ENCODE peak calls at places on chromosomes 11 and 22, in five cellular contexts. B is transverse colon, H is endothelial cell of umbilical vein, G is prostate gland, P is adrenal gland. Y is an unnamed sample.

GRCh38 chr11:14229472-14229871 is 129.5 kb downstream of the RRAS2 start:
- DNase-seq in G (no peak), B (no peak), P (no peak), H (no peak), Y (no peak)

GRCh38 chr11:122512688-122513087 is 142.8 kb upstream of the UBASH3B start:
- DNase-seq in H (no peak), G (no peak), P (no peak), B (no peak), Y (no peak)

GRCh38 chr22:23385301-23386244 is 194.5 kb downstream of the IGLL1 start:
- DNase-seq in P (peak; percentile 90), H (peak; percentile 84), B (peak; percentile 88), G (peak; percentile 82), Y (peak; percentile 96)

GRCh38 chr11:66126808-66127555 is 56.9 kb downstream of the PACS1 start:
- DNase-seq in G (peak; percentile 50), H (peak; percentile 76), B (peak; percentile 42), P (peak; percentile 49), Y (no peak)

GRCh38 chr11:70407814-70408213 is 9.5 kb downstream of the CTTN start:
- DNase-seq in P (no peak), B (no peak), H (no peak), G (no peak), Y (no peak)

GRCh38 chr11:121654506-121655480 is 202.0 kb upstream of the SORL1-AS1 start:
- DNase-seq in G (peak; percentile 48), H (no peak), B (no peak), P (no peak), Y (peak; percentile 80)

GRCh38 chr11:109247071-109247470 is 174.9 kb upstream of the C11orf87 start:
- DNase-seq in B (no peak), G (no peak), H (no peak), P (no peak), Y (no peak)

GRCh38 chr22:50236731-50237409 is 8.0 kb downstream of the TUBGCP6 start:
- DNase-seq in G (no peak), B (no peak), H (no peak), P (no peak), Y (no peak)

GRCh38 chr22:39098576-39098975 is 1.5 kb downstream of the APOBEC3H start:
- DNase-seq in P (no peak), G (no peak), H (no peak), B (no peak), Y (no peak)

GRCh38 chr22:39097098-39098020 is at the start of gene APOBEC3H:
- DNase-seq in H (no peak), P (no peak), G (peak; percentile 21), B (peak; percentile 41), Y (no peak)

GRCh38 chr22:39094717-39095389 is 2.2 kb upstream of the APOBEC3H start:
- DNase-seq in B (no peak), P (no peak), G (no peak), H (no peak), Y (no peak)

GRCh38 chr22:39095971-39096370 is 1.1 kb upstream of the APOBEC3H start:
- DNase-seq in H (no peak), P (no peak), G (no peak), B (no peak), Y (no peak)

DNA sequence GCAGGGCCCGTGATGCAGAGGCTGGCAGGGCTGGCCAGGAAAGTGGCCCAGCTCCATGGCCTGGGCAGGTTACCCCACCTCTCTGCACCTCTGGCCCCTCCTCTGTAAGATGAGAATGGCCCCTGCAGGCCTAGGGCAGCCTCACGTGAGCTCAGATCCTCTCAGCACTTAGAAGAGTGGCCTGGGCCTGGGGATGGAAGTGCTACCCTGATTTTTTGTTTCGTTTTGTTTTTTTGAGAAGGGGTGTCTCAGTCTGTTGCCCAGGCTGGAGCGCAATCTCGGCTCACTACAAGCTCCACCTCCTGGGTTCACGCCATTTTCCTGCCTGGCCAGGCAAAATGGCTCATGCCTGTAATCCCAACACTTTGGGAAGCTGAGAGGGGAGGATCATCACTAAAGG is 982 bp downstream of the APOBEC3H start:
- DNase-seq in H (no peak), G (no peak), B (no peak), P (no peak), Y (no peak)
- TF ChIP-seq POLR2A in H (no peak), G (no peak), B (no peak), P (no peak), Y (no peak)

GRCh38 chr11:119318240-119319135 is 1.6 kb upstream of the MCAM start:
- DNase-seq in H (peak; percentile 81), B (peak; percentile 64), G (no peak), P (peak; percentile 53), Y (no peak)

GRCh38 chr11:119316729-119317591 is at the start of gene MCAM:
- DNase-seq in B (no peak), H (peak; percentile 65), G (no peak), P (no peak), Y (no peak)

GRCh38 chr11:119316017-119316728 is 757 bp downstream of the MCAM start:
- DNase-seq in B (no peak), P (peak; percentile 58), H (peak; percentile 42), G (no peak), Y (no peak)

GRCh38 chr11:119319136-119319701 is 2.3 kb upstream of the MCAM start:
- DNase-seq in H (no peak), G (no peak), P (no peak), B (no peak), Y (no peak)

GRCh38 chr11:119317592-119318239 is 786 bp upstream of the MCAM start:
- DNase-seq in G (no peak), P (no peak), B (no peak), H (no peak), Y (no peak)
- H3K4me3 ChIP-seq in G (no peak overlapping the region), P (no peak overlapping the region), B (peak overlapping the region; percentile 54), H (no peak overlapping the region), Y (peak overlapping the region; percentile 82)

GRCh38 chr22:33920927-33921575 is 775 bp upstream of the LARGE1 start:
- DNase-seq in H (peak; percentile 84), B (peak; percentile 99), P (peak; percentile 99), G (peak; percentile 98), Y (peak; percentile 99)
- TF ChIP-seq POLR2A in H (no peak), B (peak; percentile 25), P (peak; percentile 86), G (peak; percentile 86), Y (no peak)

DNA sequence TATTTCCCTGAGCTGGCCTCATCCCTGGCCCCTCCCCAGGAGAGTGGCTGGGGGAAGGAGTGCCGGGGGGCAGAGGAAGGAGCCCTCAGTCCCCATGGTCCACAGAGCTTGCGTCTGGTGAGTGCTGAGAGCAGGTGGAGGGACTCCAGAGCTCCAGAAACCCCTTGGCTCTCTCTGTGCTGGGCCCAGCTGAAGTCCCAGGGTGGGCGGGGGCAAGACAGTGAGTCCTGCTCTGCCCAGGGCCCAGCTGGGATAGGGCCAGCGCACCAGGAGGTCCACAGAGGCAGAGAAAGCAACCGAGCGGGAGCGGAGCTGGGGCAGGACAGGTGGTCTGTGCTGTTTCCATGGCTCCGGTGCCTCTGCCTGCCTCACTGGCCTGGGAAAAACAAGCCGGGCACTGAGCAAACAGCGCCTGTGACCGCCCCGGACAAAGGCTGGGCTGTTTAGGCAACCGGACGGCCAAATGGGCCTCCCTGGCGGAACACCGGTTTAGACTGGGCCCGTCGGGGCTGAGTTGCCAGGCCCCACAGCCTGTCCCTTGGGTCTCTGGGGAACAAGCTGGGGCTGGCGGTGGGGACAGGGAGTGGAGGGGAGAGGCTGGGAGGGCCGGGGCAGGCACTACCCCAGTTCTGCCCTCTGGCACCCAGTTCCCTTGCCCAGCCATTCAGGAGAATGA is 34.1 kb upstream of the WNT7B start:
- DNase-seq in P (no peak), B (no peak), H (no peak), G (no peak), Y (no peak)
- H3K4me3 ChIP-seq in P (no peak overlapping the region), B (no peak overlapping the region), H (no peak overlapping the region), G (no peak overlapping the region), Y (no peak overlapping the region)

GRCh38 chr22:40610329-40610850 is 26.1 kb downstream of the MRTFA start:
- DNase-seq in B (no peak), H (peak; percentile 39), G (no peak), P (no peak), Y (no peak)
- TF ChIP-seq POLR2A in B (no peak), H (no peak), G (no peak), P (no peak), Y (no peak)

DNA sequence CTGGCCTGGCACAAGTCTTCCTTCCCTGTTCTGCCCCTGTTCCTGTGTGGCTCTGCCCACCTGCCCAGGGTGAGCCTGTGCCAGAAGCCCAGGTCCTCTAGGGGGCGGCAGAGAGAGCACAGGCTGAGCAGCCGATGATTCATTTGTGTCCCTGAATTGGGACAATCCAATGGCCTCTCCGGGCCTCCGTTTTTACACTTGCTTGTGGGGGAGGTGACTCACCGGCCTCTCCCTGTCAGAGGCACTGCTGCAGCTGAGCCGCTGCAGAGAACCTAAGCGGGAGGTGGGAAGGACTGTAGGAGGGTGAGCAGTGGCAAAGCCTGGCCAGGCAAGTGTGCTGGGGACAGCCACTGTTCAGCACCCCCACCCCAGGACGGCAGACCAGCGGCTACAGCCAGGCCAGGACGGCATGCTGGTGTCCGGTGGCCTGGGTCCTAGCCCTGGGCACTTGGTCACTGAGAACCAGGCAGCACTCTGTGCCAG is 65.2 kb upstream of the LMO1 start:
- DNase-seq in B (peak; percentile 85), P (peak; percentile 96), H (peak; percentile 67), G (peak; percentile 38), Y (no peak)
- H3K4me3 ChIP-seq in B (no peak overlapping the region), P (no peak overlapping the region), H (no peak overlapping the region), G (no peak overlapping the region), Y (no peak overlapping the region)